ENCODE peak calls at places on chromosomes 2 and 18, in five cellular contexts. W is GM12878, B is tibial nerve, L is hepatocyte, G is Panc1. Q is an unnamed sample. For H3K36me3, the result is how much of the 10 kb centered on the place peaks cover.

GRCh38 chr2:68157002-68157401 is 686 bp upstream of the PNO1 start:
- DNase-seq in W (no peak), B (no peak), L (no peak), G (no peak), Q (no peak)

GRCh38 chr2:862723-863466 is 87.8 kb upstream of the SNTG2 start:
- DNase-seq in W (no peak), B (no peak), L (no peak), G (no peak), Q (no peak)

GRCh38 chr2:239035361-239035814 is 187.5 kb downstream of the TWIST2 start:
- DNase-seq in W (no peak), B (peak), L (peak), G (peak), Q (peak)

GRCh38 chr18:11987527-11987926 is 6.2 kb downstream of the IMPA2 start:
- DNase-seq in W (no peak), B (no peak), L (no peak), G (no peak), Q (no peak)

GRCh38 chr18:73979742-73980141 is 167.9 kb downstream of the FBXO15 start:
- DNase-seq in W (no peak), B (no peak), L (no peak), G (no peak), Q (no peak)

GRCh38 chr18:45448871-45449270 is 166.4 kb upstream of the SLC14A2 start:
- DNase-seq in W (no peak), B (no peak), L (no peak), G (no peak), Q (no peak)

GRCh38 chr2:144096531-144096930 is 423.4 kb downstream of the ZEB2 start:
- DNase-seq in W (no peak), B (no peak), L (no peak), G (no peak), Q (no peak)

GRCh38 chr18:24177499-24178133 is 38.8 kb downstream of the CABYR start:
- DNase-seq in W (no peak), B (no peak), L (no peak), G (no peak), Q (no peak)

GRCh38 chr18:56388571-56388970 is 249.8 kb downstream of the TXNL1 start:
- DNase-seq in W (no peak), B (no peak), L (no peak), G (no peak), Q (no peak)

GRCh38 chr2:112764071-112765044 is at the start of gene CKAP2L:
- DNase-seq in W (peak), B (peak), L (peak), G (peak), Q (peak)

GRCh38 chr18:45916302-45916701 is 50.8 kb downstream of the EPG5 start:
- DNase-seq in W (no peak), B (no peak), L (peak), G (no peak), Q (no peak)

GRCh38 chr2:174664084-174664759 is 66.6 kb upstream of the WIPF1 start:
- DNase-seq in W (no peak), B (no peak), L (no peak), G (no peak), Q (no peak)

GRCh38 chr18:57437782-57438668 is 2.9 kb downstream of the ONECUT2 start:
- DNase-seq in W (no peak), B (no peak), L (peak), G (no peak), Q (peak)

GRCh38 chr2:236712304-236712703 is 142.7 kb downstream of the ACKR3 start:
- DNase-seq in W (no peak), B (no peak), L (no peak), G (no peak), Q (no peak)
- H3K27ac ChIP-seq in W (no peak), B (no peak), L (no peak), G (no peak), Q (no peak)

GRCh38 chr2:44137872-44138551 is 30.7 kb upstream of the PPM1B start:
- DNase-seq in W (no peak), B (no peak), L (no peak), G (no peak), Q (no peak)
- TF ChIP-seq CTCF in W (no peak), B (no peak), L (no peak), G (no peak), Q (no peak)

GRCh38 chr2:191276792-191277465 is 31.7 kb downstream of the MYO1B start:
- DNase-seq in W (no peak), B (no peak), L (no peak), G (no peak), Q (no peak)

GRCh38 chr2:191285252-191285651 is 40.0 kb downstream of the MYO1B start:
- DNase-seq in W (no peak), B (no peak), L (no peak), G (no peak), Q (no peak)

GRCh38 chr2:191274404-191274803 is 29.2 kb downstream of the MYO1B start:
- DNase-seq in W (peak), B (no peak), L (no peak), G (no peak), Q (no peak)

GRCh38 chr2:191280834-191281756 is 35.9 kb downstream of the MYO1B start:
- DNase-seq in W (no peak), B (no peak), L (no peak), G (no peak), Q (no peak)

DNA sequence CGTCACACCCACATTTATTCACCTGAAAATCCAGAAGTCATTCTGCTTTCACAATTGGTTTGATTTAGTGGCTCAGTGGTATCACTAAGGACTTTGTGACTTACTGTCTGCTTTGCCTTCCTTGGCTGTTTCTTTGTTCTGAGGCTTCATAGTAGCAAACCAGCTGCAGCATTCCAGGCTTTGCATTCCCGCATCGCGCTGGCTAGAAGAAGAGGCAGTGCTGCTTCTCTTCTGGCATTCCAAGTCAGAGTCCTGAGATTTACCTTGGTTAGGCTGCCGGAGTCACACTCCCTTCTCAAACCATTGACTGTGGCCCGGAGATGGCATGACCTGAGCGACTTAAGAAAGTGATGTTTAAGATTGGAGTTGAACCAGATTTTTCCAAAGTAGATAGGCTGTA is 35.1 kb downstream of the MYO1B start:
- DNase-seq in W (no peak), B (no peak), L (no peak), G (no peak), Q (no peak)
- H3K36me3 ChIP-seq in W (under half), B (under half), L (under half), G (under half), Q (under half)

GRCh38 chr2:119637371-119637770 is 41.6 kb upstream of the TMEM177 start:
- DNase-seq in W (no peak), B (no peak), L (no peak), G (no peak), Q (no peak)
- H3K27ac ChIP-seq in W (no peak), B (no peak), L (no peak), G (no peak), Q (no peak)

DNA sequence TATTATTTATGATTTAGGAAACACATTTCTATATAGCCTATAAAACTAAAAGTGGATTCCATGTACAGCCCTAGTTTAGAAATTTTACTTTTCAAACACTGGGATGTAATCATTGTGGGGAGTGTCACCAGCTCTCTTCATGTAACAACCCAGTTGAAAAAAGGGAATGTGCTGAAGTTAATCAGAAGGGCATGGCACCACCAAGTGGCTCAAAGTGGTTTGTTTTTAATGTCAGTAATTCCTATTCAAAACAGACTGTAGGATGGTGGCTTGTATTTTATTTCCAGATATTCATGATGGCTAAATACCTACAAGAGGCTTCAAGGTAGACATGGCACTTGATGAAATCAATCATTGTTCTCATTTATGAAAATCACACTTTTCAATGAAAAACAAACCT is 58.1 kb upstream of the TMEM182 start:
- DNase-seq in W (no peak), B (no peak), L (peak), G (peak), Q (no peak)
- TF ChIP-seq CTCF in W (peak), B (no peak), L (peak), G (peak), Q (peak)

GRCh38 chr2:106107509-106108131 is 86.5 kb downstream of the UXS1 start:
- DNase-seq in W (no peak), B (no peak), L (no peak), G (no peak), Q (no peak)
- H3K36me3 ChIP-seq in W (under half), B (under half), L (under half), G (under half), Q (under half)

DNA sequence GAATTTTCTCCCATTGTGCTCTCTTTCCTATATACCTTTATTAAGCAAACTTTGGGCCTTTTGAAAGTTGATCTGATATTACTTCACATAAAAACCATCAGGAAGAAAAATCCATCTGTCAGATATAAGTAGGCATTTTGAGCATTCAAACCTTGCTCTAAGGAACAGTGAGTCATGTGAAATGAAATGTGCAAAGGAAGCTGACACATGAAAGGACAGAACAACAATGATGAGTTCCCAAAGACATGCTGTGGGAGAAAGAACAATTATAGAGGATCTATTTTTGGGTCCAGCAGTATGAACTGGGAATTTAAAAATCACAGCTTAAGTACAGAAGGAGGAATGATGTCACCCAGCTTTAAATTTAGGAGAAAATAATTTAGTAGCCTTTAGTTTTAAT is 18.1 kb downstream of the CALCRL start:
- DNase-seq in W (no peak), B (no peak), L (no peak), G (no peak), Q (no peak)
- H3K27ac ChIP-seq in W (no peak), B (no peak), L (no peak), G (no peak), Q (no peak)

DNA sequence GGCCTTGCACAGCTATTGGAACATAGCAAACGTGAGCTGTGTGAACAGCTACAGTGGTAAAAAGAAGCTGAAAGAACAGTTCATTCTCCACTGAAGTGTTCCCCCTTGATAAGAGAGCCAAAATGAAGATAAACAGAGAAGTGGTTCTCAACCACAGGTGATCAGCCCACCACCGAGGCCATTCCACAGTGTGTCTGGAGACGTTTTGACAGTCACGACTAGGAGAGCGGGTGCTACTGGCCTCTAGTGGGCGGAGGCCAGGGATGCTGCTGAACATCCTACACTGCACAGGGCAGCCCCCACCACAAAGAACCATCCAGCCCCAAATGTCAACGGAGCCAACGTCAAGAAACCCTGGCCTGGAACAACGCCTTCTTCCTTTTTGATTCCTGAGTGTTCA is 38.4 kb downstream of the ADCY3 start:
- DNase-seq in W (no peak), B (no peak), L (no peak), G (no peak), Q (no peak)
- TF ChIP-seq CTCF in W (peak), B (peak), L (no peak), G (no peak), Q (no peak)